ENCODE peak calls at places on chromosome 22, in ten cellular contexts. One of them, this sample, is unnamed.

GRCh38 chr22:29215012-29215860 is 9.5 kb downstream of the EMID1 start:
- DNase-seq in fibroblast of the aortic adventitia: no peak
- DNase-seq in AG09319: no peak
- DNase-seq in testis: no peak
- DNase-seq in GM10248: no peak
- DNase-seq in brain microvascular endothelial cell: no peak
- DNase-seq in esophagus squamous epithelium: no peak
- DNase-seq in B cell: peak
- DNase-seq in fibroblast of lung: no peak
- DNase-seq in progenitor cell of endocrine pancreas: no peak
- DNase-seq in this sample: no peak

GRCh38 chr22:20228055-20228938 is 39.8 kb downstream of the RTN4R start:
- DNase-seq in fibroblast of lung: no peak
- DNase-seq in AG09319: no peak
- DNase-seq in fibroblast of the aortic adventitia: no peak
- DNase-seq in B cell: no peak
- DNase-seq in progenitor cell of endocrine pancreas: no peak
- DNase-seq in testis: no peak
- DNase-seq in GM10248: no peak
- DNase-seq in esophagus squamous epithelium: no peak
- DNase-seq in brain microvascular endothelial cell: no peak
- DNase-seq in this sample: no peak

GRCh38 chr22:22148905-22149304 is 95.7 kb upstream of the VPREB1 start:
- DNase-seq in esophagus squamous epithelium: no peak
- DNase-seq in fibroblast of the aortic adventitia: no peak
- DNase-seq in fibroblast of lung: no peak
- DNase-seq in brain microvascular endothelial cell: no peak
- DNase-seq in B cell: no peak
- DNase-seq in GM10248: no peak
- DNase-seq in AG09319: no peak
- DNase-seq in progenitor cell of endocrine pancreas: no peak
- DNase-seq in testis: no peak
- DNase-seq in this sample: no peak

GRCh38 chr22:40499187-40499753 is 128.9 kb downstream of the SGSM3 start:
- DNase-seq in GM10248: peak
- DNase-seq in AG09319: peak
- DNase-seq in fibroblast of the aortic adventitia: peak
- DNase-seq in brain microvascular endothelial cell: peak
- DNase-seq in esophagus squamous epithelium: no peak
- DNase-seq in testis: peak
- DNase-seq in B cell: no peak
- DNase-seq in fibroblast of lung: peak
- DNase-seq in progenitor cell of endocrine pancreas: no peak
- DNase-seq in this sample: peak

GRCh38 chr22:49975543-49976389 is 15.2 kb downstream of the PIM3 start:
- DNase-seq in progenitor cell of endocrine pancreas: no peak
- DNase-seq in fibroblast of the aortic adventitia: peak
- DNase-seq in brain microvascular endothelial cell: no peak
- DNase-seq in esophagus squamous epithelium: no peak
- DNase-seq in testis: no peak
- DNase-seq in AG09319: no peak
- DNase-seq in fibroblast of lung: peak
- DNase-seq in GM10248: peak
- DNase-seq in B cell: peak
- DNase-seq in this sample: no peak

GRCh38 chr22:25346859-25347751 is 127.7 kb downstream of the CRYBB2 start:
- DNase-seq in GM10248: no peak
- DNase-seq in esophagus squamous epithelium: no peak
- DNase-seq in fibroblast of lung: no peak
- DNase-seq in AG09319: no peak
- DNase-seq in fibroblast of the aortic adventitia: peak
- DNase-seq in progenitor cell of endocrine pancreas: no peak
- DNase-seq in B cell: peak
- DNase-seq in testis: peak
- DNase-seq in brain microvascular endothelial cell: no peak
- DNase-seq in this sample: no peak

GRCh38 chr22:49670610-49671330 is 156.9 kb downstream of the BRD1 start:
- DNase-seq in GM10248: peak
- DNase-seq in AG09319: no peak
- DNase-seq in progenitor cell of endocrine pancreas: no peak
- DNase-seq in fibroblast of the aortic adventitia: no peak
- DNase-seq in brain microvascular endothelial cell: no peak
- DNase-seq in esophagus squamous epithelium: no peak
- DNase-seq in fibroblast of lung: no peak
- DNase-seq in testis: no peak
- DNase-seq in B cell: no peak
- DNase-seq in this sample: no peak

GRCh38 chr22:45893516-45893915 is 83.4 kb downstream of the WNT7B start:
- DNase-seq in B cell: no peak
- DNase-seq in esophagus squamous epithelium: no peak
- DNase-seq in GM10248: no peak
- DNase-seq in AG09319: no peak
- DNase-seq in progenitor cell of endocrine pancreas: no peak
- DNase-seq in fibroblast of the aortic adventitia: no peak
- DNase-seq in testis: no peak
- DNase-seq in fibroblast of lung: peak
- DNase-seq in brain microvascular endothelial cell: peak
- DNase-seq in this sample: no peak

GRCh38 chr22:45927059-45927458 is 49.9 kb downstream of the WNT7B start:
- DNase-seq in brain microvascular endothelial cell: no peak
- DNase-seq in fibroblast of lung: no peak
- DNase-seq in AG09319: no peak
- DNase-seq in testis: no peak
- DNase-seq in B cell: no peak
- DNase-seq in GM10248: no peak
- DNase-seq in fibroblast of the aortic adventitia: no peak
- DNase-seq in esophagus squamous epithelium: no peak
- DNase-seq in progenitor cell of endocrine pancreas: no peak
- DNase-seq in this sample: no peak

GRCh38 chr22:49571326-49571725 is 256.3 kb downstream of the BRD1 start:
- DNase-seq in fibroblast of lung: no peak
- DNase-seq in progenitor cell of endocrine pancreas: no peak
- DNase-seq in B cell: no peak
- DNase-seq in GM10248: no peak
- DNase-seq in esophagus squamous epithelium: no peak
- DNase-seq in testis: no peak
- DNase-seq in AG09319: no peak
- DNase-seq in fibroblast of the aortic adventitia: no peak
- DNase-seq in brain microvascular endothelial cell: no peak
- DNase-seq in this sample: no peak

GRCh38 chr22:30309981-30310672 is 16.6 kb downstream of the TBC1D10A start:
- DNase-seq in progenitor cell of endocrine pancreas: no peak
- DNase-seq in GM10248: peak
- DNase-seq in fibroblast of lung: peak
- DNase-seq in testis: peak
- DNase-seq in brain microvascular endothelial cell: no peak
- DNase-seq in AG09319: peak
- DNase-seq in B cell: no peak
- DNase-seq in esophagus squamous epithelium: no peak
- DNase-seq in fibroblast of the aortic adventitia: peak
- DNase-seq in this sample: no peak

GRCh38 chr22:17331690-17332089 is 37.6 kb upstream of the CECR2 start:
- DNase-seq in brain microvascular endothelial cell: no peak
- DNase-seq in B cell: no peak
- DNase-seq in esophagus squamous epithelium: no peak
- DNase-seq in fibroblast of lung: no peak
- DNase-seq in GM10248: no peak
- DNase-seq in progenitor cell of endocrine pancreas: no peak
- DNase-seq in AG09319: no peak
- DNase-seq in fibroblast of the aortic adventitia: no peak
- DNase-seq in testis: no peak
- DNase-seq in this sample: no peak

GRCh38 chr22:30245181-30245984 is 1.2 kb downstream of the LIF start:
- DNase-seq in testis: no peak
- DNase-seq in AG09319: no peak
- DNase-seq in B cell: no peak
- DNase-seq in brain microvascular endothelial cell: no peak
- DNase-seq in esophagus squamous epithelium: no peak
- DNase-seq in fibroblast of the aortic adventitia: no peak
- DNase-seq in GM10248: no peak
- DNase-seq in progenitor cell of endocrine pancreas: no peak
- DNase-seq in fibroblast of lung: no peak
- DNase-seq in this sample: no peak

GRCh38 chr22:40363059-40363458 is 7.3 kb upstream of the SGSM3 start:
- DNase-seq in brain microvascular endothelial cell: no peak
- DNase-seq in GM10248: no peak
- DNase-seq in esophagus squamous epithelium: no peak
- DNase-seq in B cell: no peak
- DNase-seq in AG09319: no peak
- DNase-seq in progenitor cell of endocrine pancreas: no peak
- DNase-seq in fibroblast of lung: peak
- DNase-seq in testis: no peak
- DNase-seq in fibroblast of the aortic adventitia: no peak
- DNase-seq in this sample: no peak

GRCh38 chr22:45483319-45483718 is 19.4 kb upstream of the FBLN1 start:
- DNase-seq in testis: no peak
- DNase-seq in esophagus squamous epithelium: no peak
- DNase-seq in fibroblast of lung: no peak
- DNase-seq in B cell: no peak
- DNase-seq in fibroblast of the aortic adventitia: no peak
- DNase-seq in GM10248: no peak
- DNase-seq in AG09319: no peak
- DNase-seq in brain microvascular endothelial cell: no peak
- DNase-seq in progenitor cell of endocrine pancreas: no peak
- DNase-seq in this sample: no peak

GRCh38 chr22:19974935-19975706 is 33.5 kb upstream of the TXNRD2 start:
- DNase-seq in brain microvascular endothelial cell: no peak
- DNase-seq in fibroblast of the aortic adventitia: no peak
- DNase-seq in progenitor cell of endocrine pancreas: no peak
- DNase-seq in testis: no peak
- DNase-seq in esophagus squamous epithelium: no peak
- DNase-seq in B cell: no peak
- DNase-seq in fibroblast of lung: no peak
- DNase-seq in GM10248: no peak
- DNase-seq in AG09319: no peak
- DNase-seq in this sample: no peak

GRCh38 chr22:41535244-41535643 is 9.0 kb downstream of the POLR3H start:
- DNase-seq in AG09319: no peak
- DNase-seq in fibroblast of the aortic adventitia: no peak
- DNase-seq in GM10248: no peak
- DNase-seq in esophagus squamous epithelium: no peak
- DNase-seq in brain microvascular endothelial cell: no peak
- DNase-seq in fibroblast of lung: no peak
- DNase-seq in progenitor cell of endocrine pancreas: no peak
- DNase-seq in testis: no peak
- DNase-seq in B cell: no peak
- DNase-seq in this sample: no peak
- TF ChIP-seq CTCF in AG09319: peak
- TF ChIP-seq CTCF in fibroblast of the aortic adventitia: peak
- TF ChIP-seq CTCF in GM10248: peak
- TF ChIP-seq CTCF in esophagus squamous epithelium: no peak
- TF ChIP-seq CTCF in brain microvascular endothelial cell: peak
- TF ChIP-seq CTCF in fibroblast of lung: peak
- TF ChIP-seq CTCF in progenitor cell of endocrine pancreas: peak
- TF ChIP-seq CTCF in testis: no peak
- TF ChIP-seq CTCF in B cell: no peak
- TF ChIP-seq CTCF in this sample: no peak

GRCh38 chr22:44348963-44349950 is 36.5 kb upstream of the SHISAL1 start:
- DNase-seq in testis: peak
- DNase-seq in AG09319: no peak
- DNase-seq in brain microvascular endothelial cell: peak
- DNase-seq in B cell: no peak
- DNase-seq in progenitor cell of endocrine pancreas: no peak
- DNase-seq in GM10248: no peak
- DNase-seq in esophagus squamous epithelium: no peak
- DNase-seq in fibroblast of lung: no peak
- DNase-seq in fibroblast of the aortic adventitia: no peak
- DNase-seq in this sample: no peak
- TF ChIP-seq CTCF in testis: no peak
- TF ChIP-seq CTCF in AG09319: no peak
- TF ChIP-seq CTCF in brain microvascular endothelial cell: no peak
- TF ChIP-seq CTCF in B cell: no peak
- TF ChIP-seq CTCF in progenitor cell of endocrine pancreas: no peak
- TF ChIP-seq CTCF in GM10248: no peak
- TF ChIP-seq CTCF in esophagus squamous epithelium: no peak
- TF ChIP-seq CTCF in fibroblast of lung: no peak
- TF ChIP-seq CTCF in fibroblast of the aortic adventitia: no peak
- TF ChIP-seq CTCF in this sample: no peak

GRCh38 chr22:24271406-24271760 is 752 bp downstream of the SPECC1L start:
- DNase-seq in progenitor cell of endocrine pancreas: no peak
- DNase-seq in AG09319: no peak
- DNase-seq in fibroblast of the aortic adventitia: peak
- DNase-seq in GM10248: no peak
- DNase-seq in fibroblast of lung: peak
- DNase-seq in B cell: no peak
- DNase-seq in testis: no peak
- DNase-seq in brain microvascular endothelial cell: no peak
- DNase-seq in esophagus squamous epithelium: no peak
- DNase-seq in this sample: no peak

GRCh38 chr22:24265734-24266133 is 4.9 kb upstream of the SPECC1L start:
- DNase-seq in esophagus squamous epithelium: no peak
- DNase-seq in B cell: no peak
- DNase-seq in fibroblast of lung: no peak
- DNase-seq in GM10248: no peak
- DNase-seq in brain microvascular endothelial cell: no peak
- DNase-seq in fibroblast of the aortic adventitia: no peak
- DNase-seq in progenitor cell of endocrine pancreas: no peak
- DNase-seq in testis: no peak
- DNase-seq in AG09319: no peak
- DNase-seq in this sample: no peak

DNA sequence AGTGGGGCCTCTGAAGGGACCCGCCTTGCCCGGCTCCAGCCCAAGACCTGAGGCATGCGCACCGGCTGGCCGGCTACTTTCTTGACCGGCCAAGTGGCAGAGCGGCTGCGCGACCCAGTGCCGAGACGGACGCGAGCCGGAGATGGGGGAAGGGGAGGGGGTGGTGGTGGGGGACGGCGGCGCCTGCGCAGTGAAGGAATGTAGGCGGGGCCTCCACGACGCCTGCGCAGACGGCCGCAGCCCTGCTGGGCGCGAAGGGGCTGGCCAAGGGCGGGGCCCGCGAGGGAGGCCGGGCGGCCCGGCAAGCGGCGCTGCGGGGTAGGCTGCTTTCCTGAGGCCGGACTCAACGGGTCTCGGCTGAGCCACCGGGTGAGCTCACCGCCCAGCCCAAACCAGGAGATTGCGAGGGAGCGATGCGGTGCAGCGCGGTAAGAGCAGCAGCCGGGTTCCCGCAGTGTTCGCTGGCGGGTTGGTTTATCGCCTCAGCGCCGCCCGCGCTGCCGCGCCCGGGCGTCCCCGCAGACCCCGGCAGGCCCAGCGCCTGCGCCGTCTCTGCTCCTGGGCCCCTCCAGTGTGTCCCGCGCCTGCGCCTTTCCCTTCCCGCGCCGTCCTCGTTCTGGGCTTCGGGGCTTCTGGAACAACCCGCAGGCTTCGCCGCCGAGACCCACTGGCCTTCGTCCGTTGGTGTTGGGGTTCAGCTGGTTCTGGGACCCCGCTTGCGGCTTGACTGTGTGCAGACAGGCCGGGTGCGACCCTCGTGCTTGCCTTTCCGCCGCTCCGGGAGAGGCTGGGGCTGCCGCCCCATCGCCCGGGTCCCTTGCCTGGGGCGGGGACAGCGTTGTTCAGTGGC is at the start of gene SPECC1L:
- DNase-seq in B cell: peak
- DNase-seq in fibroblast of lung: peak
- DNase-seq in progenitor cell of endocrine pancreas: peak
- DNase-seq in brain microvascular endothelial cell: peak
- DNase-seq in esophagus squamous epithelium: peak
- DNase-seq in GM10248: peak
- DNase-seq in testis: peak
- DNase-seq in AG09319: peak
- DNase-seq in fibroblast of the aortic adventitia: peak
- DNase-seq in this sample: peak
- TF ChIP-seq CTCF in B cell: no peak
- TF ChIP-seq CTCF in fibroblast of lung: no peak
- TF ChIP-seq CTCF in progenitor cell of endocrine pancreas: peak
- TF ChIP-seq CTCF in brain microvascular endothelial cell: no peak
- TF ChIP-seq CTCF in esophagus squamous epithelium: peak
- TF ChIP-seq CTCF in GM10248: no peak
- TF ChIP-seq CTCF in testis: no peak
- TF ChIP-seq CTCF in AG09319: peak
- TF ChIP-seq CTCF in fibroblast of the aortic adventitia: no peak
- TF ChIP-seq CTCF in this sample: no peak

GRCh38 chr22:43891360-43892182 is at the start of gene PNPLA5:
- DNase-seq in esophagus squamous epithelium: no peak
- DNase-seq in fibroblast of the aortic adventitia: no peak
- DNase-seq in AG09319: no peak
- DNase-seq in progenitor cell of endocrine pancreas: no peak
- DNase-seq in brain microvascular endothelial cell: peak
- DNase-seq in B cell: no peak
- DNase-seq in fibroblast of lung: peak
- DNase-seq in GM10248: no peak
- DNase-seq in testis: no peak
- DNase-seq in this sample: no peak
- TF ChIP-seq CTCF in esophagus squamous epithelium: no peak
- TF ChIP-seq CTCF in fibroblast of the aortic adventitia: no peak
- TF ChIP-seq CTCF in AG09319: no peak
- TF ChIP-seq CTCF in progenitor cell of endocrine pancreas: no peak
- TF ChIP-seq CTCF in brain microvascular endothelial cell: no peak
- TF ChIP-seq CTCF in B cell: no peak
- TF ChIP-seq CTCF in fibroblast of lung: no peak
- TF ChIP-seq CTCF in GM10248: no peak
- TF ChIP-seq CTCF in testis: no peak
- TF ChIP-seq CTCF in this sample: no peak

This sample was measured in Calu3.